ENCODE peak calls at places on chromosomes 16 and 17, in seven cellular contexts. One of them, this sample, is unnamed.

GRCh38 chr17:2947588-2947950 is 115.8 kb downstream of the OR1D5 start:
- DNase-seq in GM20000: no peak
- DNase-seq in AG09319: no peak
- DNase-seq in activated effector memory CD4-positive, alpha-beta T cell treated with anti-CD3 and anti-CD28 coated beads, Interleukin-2, amount 50 U/mL, for 16 hours: no peak
- DNase-seq in stimulated activated CD8-positive, alpha-beta memory T cell treated with anti-CD3 and anti-CD28 coated beads, Interleukin-4, amount 100 ng/mL, for 1 hour: no peak
- DNase-seq in amniotic stem cell: no peak
- DNase-seq in WTC11: no peak
- DNase-seq in this sample: no peak

GRCh38 chr16:49811630-49812334 is 44.1 kb downstream of the ZNF423 start:
- DNase-seq in WTC11: no peak
- DNase-seq in GM20000: no peak
- DNase-seq in amniotic stem cell: no peak
- DNase-seq in stimulated activated CD8-positive, alpha-beta memory T cell treated with anti-CD3 and anti-CD28 coated beads, Interleukin-4, amount 100 ng/mL, for 1 hour: no peak
- DNase-seq in AG09319: no peak
- DNase-seq in activated effector memory CD4-positive, alpha-beta T cell treated with anti-CD3 and anti-CD28 coated beads, Interleukin-2, amount 50 U/mL, for 16 hours: no peak
- DNase-seq in this sample: no peak

GRCh38 chr17:75623386-75623785 is 9.8 kb upstream of the SMIM5 start:
- DNase-seq in GM20000: no peak
- DNase-seq in AG09319: no peak
- DNase-seq in stimulated activated CD8-positive, alpha-beta memory T cell treated with anti-CD3 and anti-CD28 coated beads, Interleukin-4, amount 100 ng/mL, for 1 hour: no peak
- DNase-seq in activated effector memory CD4-positive, alpha-beta T cell treated with anti-CD3 and anti-CD28 coated beads, Interleukin-2, amount 50 U/mL, for 16 hours: no peak
- DNase-seq in WTC11: no peak
- DNase-seq in amniotic stem cell: no peak
- DNase-seq in this sample: no peak

GRCh38 chr17:15999974-16000827 is 577 bp downstream of the TTC19 start:
- DNase-seq in activated effector memory CD4-positive, alpha-beta T cell treated with anti-CD3 and anti-CD28 coated beads, Interleukin-2, amount 50 U/mL, for 16 hours: no peak
- DNase-seq in GM20000: no peak
- DNase-seq in WTC11: no peak
- DNase-seq in stimulated activated CD8-positive, alpha-beta memory T cell treated with anti-CD3 and anti-CD28 coated beads, Interleukin-4, amount 100 ng/mL, for 1 hour: no peak
- DNase-seq in amniotic stem cell: peak; percentile 17
- DNase-seq in AG09319: no peak
- DNase-seq in this sample: no peak

GRCh38 chr17:77827039-77827438 is 131.5 kb upstream of the TNRC6C start:
- DNase-seq in stimulated activated CD8-positive, alpha-beta memory T cell treated with anti-CD3 and anti-CD28 coated beads, Interleukin-4, amount 100 ng/mL, for 1 hour: no peak
- DNase-seq in activated effector memory CD4-positive, alpha-beta T cell treated with anti-CD3 and anti-CD28 coated beads, Interleukin-2, amount 50 U/mL, for 16 hours: peak; percentile 33
- DNase-seq in WTC11: no peak
- DNase-seq in GM20000: no peak
- DNase-seq in AG09319: no peak
- DNase-seq in amniotic stem cell: no peak
- DNase-seq in this sample: no peak

GRCh38 chr17:76681222-76682137 is 29.3 kb downstream of the MXRA7 start:
- DNase-seq in stimulated activated CD8-positive, alpha-beta memory T cell treated with anti-CD3 and anti-CD28 coated beads, Interleukin-4, amount 100 ng/mL, for 1 hour: no peak
- DNase-seq in activated effector memory CD4-positive, alpha-beta T cell treated with anti-CD3 and anti-CD28 coated beads, Interleukin-2, amount 50 U/mL, for 16 hours: peak; percentile 83
- DNase-seq in WTC11: peak; percentile 89
- DNase-seq in amniotic stem cell: no peak
- DNase-seq in GM20000: peak; percentile 75
- DNase-seq in AG09319: peak; percentile 49
- DNase-seq in this sample: peak; percentile 51

GRCh38 chr17:66625321-66625767 is 209.6 kb upstream of the CACNG5 start:
- DNase-seq in amniotic stem cell: no peak
- DNase-seq in GM20000: no peak
- DNase-seq in stimulated activated CD8-positive, alpha-beta memory T cell treated with anti-CD3 and anti-CD28 coated beads, Interleukin-4, amount 100 ng/mL, for 1 hour: no peak
- DNase-seq in activated effector memory CD4-positive, alpha-beta T cell treated with anti-CD3 and anti-CD28 coated beads, Interleukin-2, amount 50 U/mL, for 16 hours: no peak
- DNase-seq in WTC11: no peak
- DNase-seq in AG09319: no peak
- DNase-seq in this sample: no peak

GRCh38 chr17:82315703-82316358 is 1.6 kb downstream of the CD7 start:
- DNase-seq in amniotic stem cell: no peak
- DNase-seq in stimulated activated CD8-positive, alpha-beta memory T cell treated with anti-CD3 and anti-CD28 coated beads, Interleukin-4, amount 100 ng/mL, for 1 hour: no peak
- DNase-seq in activated effector memory CD4-positive, alpha-beta T cell treated with anti-CD3 and anti-CD28 coated beads, Interleukin-2, amount 50 U/mL, for 16 hours: peak; percentile 77
- DNase-seq in AG09319: no peak
- DNase-seq in GM20000: no peak
- DNase-seq in WTC11: no peak
- DNase-seq in this sample: no peak

GRCh38 chr16:81885976-81886586 is 107.0 kb downstream of the PLCG2 start:
- DNase-seq in AG09319: no peak
- DNase-seq in activated effector memory CD4-positive, alpha-beta T cell treated with anti-CD3 and anti-CD28 coated beads, Interleukin-2, amount 50 U/mL, for 16 hours: peak; percentile 65
- DNase-seq in WTC11: peak; percentile 60
- DNase-seq in GM20000: peak; percentile 69
- DNase-seq in amniotic stem cell: no peak
- DNase-seq in stimulated activated CD8-positive, alpha-beta memory T cell treated with anti-CD3 and anti-CD28 coated beads, Interleukin-4, amount 100 ng/mL, for 1 hour: no peak
- DNase-seq in this sample: no peak

GRCh38 chr16:87342978-87343752 is 26.0 kb upstream of the C16orf95 start:
- DNase-seq in stimulated activated CD8-positive, alpha-beta memory T cell treated with anti-CD3 and anti-CD28 coated beads, Interleukin-4, amount 100 ng/mL, for 1 hour: no peak
- DNase-seq in GM20000: no peak
- DNase-seq in WTC11: no peak
- DNase-seq in AG09319: no peak
- DNase-seq in activated effector memory CD4-positive, alpha-beta T cell treated with anti-CD3 and anti-CD28 coated beads, Interleukin-2, amount 50 U/mL, for 16 hours: no peak
- DNase-seq in amniotic stem cell: no peak
- DNase-seq in this sample: no peak

GRCh38 chr16:50259334-50260205 is 6.8 kb upstream of the ADCY7 start:
- DNase-seq in amniotic stem cell: no peak
- DNase-seq in AG09319: no peak
- DNase-seq in GM20000: no peak
- DNase-seq in WTC11: no peak
- DNase-seq in activated effector memory CD4-positive, alpha-beta T cell treated with anti-CD3 and anti-CD28 coated beads, Interleukin-2, amount 50 U/mL, for 16 hours: no peak
- DNase-seq in stimulated activated CD8-positive, alpha-beta memory T cell treated with anti-CD3 and anti-CD28 coated beads, Interleukin-4, amount 100 ng/mL, for 1 hour: no peak
- DNase-seq in this sample: peak; percentile 53

GRCh38 chr17:43467981-43468541 is 15.7 kb upstream of the DHX8 start:
- DNase-seq in stimulated activated CD8-positive, alpha-beta memory T cell treated with anti-CD3 and anti-CD28 coated beads, Interleukin-4, amount 100 ng/mL, for 1 hour: no peak
- DNase-seq in GM20000: no peak
- DNase-seq in AG09319: peak; percentile 91
- DNase-seq in activated effector memory CD4-positive, alpha-beta T cell treated with anti-CD3 and anti-CD28 coated beads, Interleukin-2, amount 50 U/mL, for 16 hours: no peak
- DNase-seq in WTC11: no peak
- DNase-seq in amniotic stem cell: peak; percentile 84
- DNase-seq in this sample: peak; percentile 54

GRCh38 chr17:55296699-55297098 is 31.9 kb downstream of the HLF start:
- DNase-seq in stimulated activated CD8-positive, alpha-beta memory T cell treated with anti-CD3 and anti-CD28 coated beads, Interleukin-4, amount 100 ng/mL, for 1 hour: no peak
- DNase-seq in amniotic stem cell: no peak
- DNase-seq in WTC11: no peak
- DNase-seq in AG09319: no peak
- DNase-seq in GM20000: no peak
- DNase-seq in activated effector memory CD4-positive, alpha-beta T cell treated with anti-CD3 and anti-CD28 coated beads, Interleukin-2, amount 50 U/mL, for 16 hours: no peak
- DNase-seq in this sample: no peak

GRCh38 chr16:20904507-20905079 is 4.0 kb downstream of the LYRM1 start:
- DNase-seq in GM20000: peak; percentile 55
- DNase-seq in activated effector memory CD4-positive, alpha-beta T cell treated with anti-CD3 and anti-CD28 coated beads, Interleukin-2, amount 50 U/mL, for 16 hours: no peak
- DNase-seq in AG09319: no peak
- DNase-seq in WTC11: no peak
- DNase-seq in stimulated activated CD8-positive, alpha-beta memory T cell treated with anti-CD3 and anti-CD28 coated beads, Interleukin-4, amount 100 ng/mL, for 1 hour: no peak
- DNase-seq in amniotic stem cell: no peak
- DNase-seq in this sample: no peak

GRCh38 chr16:85220125-85220839 is 108.0 kb upstream of the CIBAR2 start:
- DNase-seq in amniotic stem cell: peak; percentile 61
- DNase-seq in stimulated activated CD8-positive, alpha-beta memory T cell treated with anti-CD3 and anti-CD28 coated beads, Interleukin-4, amount 100 ng/mL, for 1 hour: no peak
- DNase-seq in AG09319: peak; percentile 85
- DNase-seq in GM20000: no peak
- DNase-seq in activated effector memory CD4-positive, alpha-beta T cell treated with anti-CD3 and anti-CD28 coated beads, Interleukin-2, amount 50 U/mL, for 16 hours: no peak
- DNase-seq in WTC11: no peak
- DNase-seq in this sample: peak; percentile 81

GRCh38 chr17:5526821-5527598 is 40.6 kb downstream of the MIS12 start:
- DNase-seq in stimulated activated CD8-positive, alpha-beta memory T cell treated with anti-CD3 and anti-CD28 coated beads, Interleukin-4, amount 100 ng/mL, for 1 hour: no peak
- DNase-seq in GM20000: peak; percentile 48
- DNase-seq in amniotic stem cell: peak; percentile 89
- DNase-seq in AG09319: peak; percentile 75
- DNase-seq in WTC11: no peak
- DNase-seq in activated effector memory CD4-positive, alpha-beta T cell treated with anti-CD3 and anti-CD28 coated beads, Interleukin-2, amount 50 U/mL, for 16 hours: peak; percentile 74
- DNase-seq in this sample: peak; percentile 73

GRCh38 chr17:4545217-4545951 is 9.8 kb downstream of the MYBBP1A start:
- DNase-seq in AG09319: no peak
- DNase-seq in activated effector memory CD4-positive, alpha-beta T cell treated with anti-CD3 and anti-CD28 coated beads, Interleukin-2, amount 50 U/mL, for 16 hours: no peak
- DNase-seq in amniotic stem cell: no peak
- DNase-seq in WTC11: no peak
- DNase-seq in GM20000: no peak
- DNase-seq in stimulated activated CD8-positive, alpha-beta memory T cell treated with anti-CD3 and anti-CD28 coated beads, Interleukin-4, amount 100 ng/mL, for 1 hour: no peak
- DNase-seq in this sample: no peak

GRCh38 chr16:1834096-1834495 is 7.1 kb downstream of the FAHD1 start:
- DNase-seq in amniotic stem cell: no peak
- DNase-seq in AG09319: no peak
- DNase-seq in GM20000: no peak
- DNase-seq in stimulated activated CD8-positive, alpha-beta memory T cell treated with anti-CD3 and anti-CD28 coated beads, Interleukin-4, amount 100 ng/mL, for 1 hour: no peak
- DNase-seq in WTC11: no peak
- DNase-seq in activated effector memory CD4-positive, alpha-beta T cell treated with anti-CD3 and anti-CD28 coated beads, Interleukin-2, amount 50 U/mL, for 16 hours: no peak
- DNase-seq in this sample: no peak

GRCh38 chr16:17155480-17155879 is 315.3 kb downstream of the XYLT1 start:
- DNase-seq in stimulated activated CD8-positive, alpha-beta memory T cell treated with anti-CD3 and anti-CD28 coated beads, Interleukin-4, amount 100 ng/mL, for 1 hour: no peak
- DNase-seq in activated effector memory CD4-positive, alpha-beta T cell treated with anti-CD3 and anti-CD28 coated beads, Interleukin-2, amount 50 U/mL, for 16 hours: no peak
- DNase-seq in amniotic stem cell: no peak
- DNase-seq in GM20000: no peak
- DNase-seq in WTC11: no peak
- DNase-seq in AG09319: no peak
- DNase-seq in this sample: no peak